ENCODE peak calls at places on chromosomes 13 and 19, in four cellular contexts. One of them, this sample, is unnamed.

GRCh38 chr19:13118424-13119193 is 545 bp downstream of the NACC1 start:
- DNase-seq in HL-60: peak
- DNase-seq in K562: peak
- DNase-seq in GM12878: no peak
- DNase-seq in this sample: peak

GRCh38 chr13:94246495-94246894 is 233.0 kb downstream of the DCT start:
- DNase-seq in HL-60: no peak
- DNase-seq in K562: no peak
- DNase-seq in GM12878: no peak
- DNase-seq in this sample: no peak

GRCh38 chr19:30689474-30689873 is 317.3 kb downstream of the ZNF536 start:
- DNase-seq in HL-60: no peak
- DNase-seq in K562: no peak
- DNase-seq in GM12878: no peak
- DNase-seq in this sample: no peak

GRCh38 chr19:40314646-40315045 is 29.5 kb upstream of the AKT2 start:
- DNase-seq in HL-60: peak
- DNase-seq in K562: no peak
- DNase-seq in GM12878: no peak
- DNase-seq in this sample: no peak

GRCh38 chr19:47493378-47494210 is 9.6 kb upstream of the KPTN start:
- DNase-seq in HL-60: no peak
- DNase-seq in K562: no peak
- DNase-seq in GM12878: no peak
- DNase-seq in this sample: no peak

GRCh38 chr19:44142014-44142523 is 715 bp downstream of the ZNF234 start:
- DNase-seq in HL-60: peak
- DNase-seq in K562: peak
- DNase-seq in GM12878: no peak
- DNase-seq in this sample: no peak

GRCh38 chr19:2887391-2887914 is 13.3 kb upstream of the ZNF57 start:
- DNase-seq in HL-60: peak
- DNase-seq in K562: peak
- DNase-seq in GM12878: no peak
- DNase-seq in this sample: no peak

GRCh38 chr19:34430738-34431625 is 2.8 kb downstream of the UBA2 start:
- DNase-seq in HL-60: peak
- DNase-seq in K562: peak
- DNase-seq in GM12878: no peak
- DNase-seq in this sample: peak

GRCh38 chr13:33937373-33938087 is 119.6 kb downstream of the RFC3 start:
- DNase-seq in HL-60: no peak
- DNase-seq in K562: no peak
- DNase-seq in GM12878: no peak
- DNase-seq in this sample: no peak

GRCh38 chr13:82467626-82468025 is 1414.6 kb downstream of the SLITRK1 start:
- DNase-seq in HL-60: no peak
- DNase-seq in K562: no peak
- DNase-seq in GM12878: no peak
- DNase-seq in this sample: no peak

GRCh38 chr19:45117167-45117594 is 24.2 kb downstream of the PPP1R37 start:
- DNase-seq in HL-60: no peak
- DNase-seq in K562: peak
- DNase-seq in GM12878: peak
- DNase-seq in this sample: peak

GRCh38 chr19:38478273-38478971 is 44.9 kb downstream of the RYR1 start:
- DNase-seq in HL-60: no peak
- DNase-seq in K562: peak
- DNase-seq in GM12878: no peak
- DNase-seq in this sample: no peak

GRCh38 chr13:109500146-109500773 is 286.1 kb downstream of the IRS2 start:
- DNase-seq in HL-60: no peak
- DNase-seq in K562: no peak
- DNase-seq in GM12878: no peak
- DNase-seq in this sample: no peak

GRCh38 chr19:55838906-55839305 is 2.6 kb downstream of the NLRP4 start:
- DNase-seq in HL-60: no peak
- DNase-seq in K562: no peak
- DNase-seq in GM12878: no peak
- DNase-seq in this sample: no peak

GRCh38 chr19:7940841-7941240 is 2.6 kb downstream of the TIMM44 start:
- DNase-seq in HL-60: no peak
- DNase-seq in K562: no peak
- DNase-seq in GM12878: no peak
- DNase-seq in this sample: no peak

GRCh38 chr19:12346896-12347295 is 13.5 kb upstream of the ZNF563 start:
- DNase-seq in HL-60: no peak
- DNase-seq in K562: no peak
- DNase-seq in GM12878: no peak
- DNase-seq in this sample: no peak

GRCh38 chr19:46748325-46749109 is 2.3 kb upstream of the STRN4 start:
- DNase-seq in HL-60: no peak
- DNase-seq in K562: peak
- DNase-seq in GM12878: no peak
- DNase-seq in this sample: no peak

GRCh38 chr13:52070929-52071523 is 46.5 kb downstream of the UTP14C start:
- DNase-seq in HL-60: no peak
- DNase-seq in K562: peak
- DNase-seq in GM12878: no peak
- DNase-seq in this sample: no peak

GRCh38 chr19:53506728-53507127 is 31.2 kb upstream of the ZNF331 start:
- DNase-seq in HL-60: no peak
- DNase-seq in K562: no peak
- DNase-seq in GM12878: no peak
- DNase-seq in this sample: no peak

GRCh38 chr19:34082289-34083077 is 89.8 kb upstream of the LSM14A start:
- DNase-seq in HL-60: no peak
- DNase-seq in K562: no peak
- DNase-seq in GM12878: no peak
- DNase-seq in this sample: no peak

GRCh38 chr19:51107406-51108065 is 673 bp downstream of the CTU1 start:
- DNase-seq in HL-60: no peak
- DNase-seq in K562: no peak
- DNase-seq in GM12878: no peak
- DNase-seq in this sample: no peak

GRCh38 chr13:84127597-84128128 is 245.4 kb upstream of the SLITRK1 start:
- DNase-seq in HL-60: no peak
- DNase-seq in K562: no peak
- DNase-seq in GM12878: no peak
- DNase-seq in this sample: no peak

DNA sequence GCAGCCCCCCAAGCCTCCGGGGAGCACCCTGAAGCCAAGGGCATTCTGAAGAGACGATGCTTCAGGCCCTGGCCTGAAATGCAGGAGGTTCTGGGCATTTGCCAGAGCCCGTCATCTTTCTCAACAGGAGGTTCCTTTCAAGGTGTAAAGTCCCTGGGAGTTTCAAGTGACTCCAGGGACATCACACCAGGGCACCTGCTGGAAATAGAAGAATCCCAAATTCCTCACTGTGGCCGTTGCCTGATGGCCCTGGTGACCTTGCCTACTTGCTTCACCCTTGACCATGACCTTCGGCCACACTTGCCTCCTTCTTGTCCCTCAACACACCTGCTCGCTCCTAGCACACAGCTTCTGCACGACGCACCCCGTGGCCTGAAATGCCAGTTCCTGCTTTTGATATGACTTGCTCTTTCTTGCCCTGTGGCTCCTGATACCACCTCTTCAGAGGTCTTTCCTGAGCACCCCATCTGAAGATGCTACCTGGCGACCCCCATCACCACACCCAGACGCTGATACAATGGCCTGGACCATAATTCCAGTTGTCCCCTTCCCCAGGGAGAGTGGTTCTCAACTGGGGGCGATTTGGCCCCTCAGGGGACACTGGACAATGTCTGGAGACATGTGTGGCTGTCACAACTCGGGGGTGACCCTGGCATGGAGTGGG is 3.5 kb downstream of the DPP9 start:
- DNase-seq in HL-60: no peak
- DNase-seq in K562: no peak
- DNase-seq in GM12878: no peak
- DNase-seq in this sample: no peak
- TF ChIP-seq SPI1 in HL-60: no peak
- TF ChIP-seq SPI1 in K562: no peak
- TF ChIP-seq SPI1 in GM12878: peak
- TF ChIP-seq SPI1 in this sample: no peak

GRCh38 chr19:1465191-1466016 is 13.6 kb downstream of the C19orf25 start:
- DNase-seq in HL-60: no peak
- DNase-seq in K562: no peak
- DNase-seq in GM12878: no peak
- DNase-seq in this sample: no peak
- TF ChIP-seq POLR2AphosphoS5 in HL-60: no peak
- TF ChIP-seq POLR2AphosphoS5 in K562: no peak
- TF ChIP-seq POLR2AphosphoS5 in GM12878: no peak
- TF ChIP-seq POLR2AphosphoS5 in this sample: no peak

GRCh38 chr19:49894011-49894664 is 2.5 kb downstream of the IL4I1 start:
- DNase-seq in HL-60: no peak
- DNase-seq in K562: no peak
- DNase-seq in GM12878: no peak
- DNase-seq in this sample: no peak

GRCh38 chr19:49893135-49893534 is 3.6 kb downstream of the IL4I1 start:
- DNase-seq in HL-60: no peak
- DNase-seq in K562: no peak
- DNase-seq in GM12878: no peak
- DNase-seq in this sample: no peak

GRCh38 chr19:49896863-49897621 is at the start of gene IL4I1:
- DNase-seq in HL-60: no peak
- DNase-seq in K562: no peak
- DNase-seq in GM12878: peak
- DNase-seq in this sample: peak

GRCh38 chr19:49895566-49896297 is 955 bp downstream of the IL4I1 start:
- DNase-seq in HL-60: no peak
- DNase-seq in K562: no peak
- DNase-seq in GM12878: no peak
- DNase-seq in this sample: peak

DNA sequence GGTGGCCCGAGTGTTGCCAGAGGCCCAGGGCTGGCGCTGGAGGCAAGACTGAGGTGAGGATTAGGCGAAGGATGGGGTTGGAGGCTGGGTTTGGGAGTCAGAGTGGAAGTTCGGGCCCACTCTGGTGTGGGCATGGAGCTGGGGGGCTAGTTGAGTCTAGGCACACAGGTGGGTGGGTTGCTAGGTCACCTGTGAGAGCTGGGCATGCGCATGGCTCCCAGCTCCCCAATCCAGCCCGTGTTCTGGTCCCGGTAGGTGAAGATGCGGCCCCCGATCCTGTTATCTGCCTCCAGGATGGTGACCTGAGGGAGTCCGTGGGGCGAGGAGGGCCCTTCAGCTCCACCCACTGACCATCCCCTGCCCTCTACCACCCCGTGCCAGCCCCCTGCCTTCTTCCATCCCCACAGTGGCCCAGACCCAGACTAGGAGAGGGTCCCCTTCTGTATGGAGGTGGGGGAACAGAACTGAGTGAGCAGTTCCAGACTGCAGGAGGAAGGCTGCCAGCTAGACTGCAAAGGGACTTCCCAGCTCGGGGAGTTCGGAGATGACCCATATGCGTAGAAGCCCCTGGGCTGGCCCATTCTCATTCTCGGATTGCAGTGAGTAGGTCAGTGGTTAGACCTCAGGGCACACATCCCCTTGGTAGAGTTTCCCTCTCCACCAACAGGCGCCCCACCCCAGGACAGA is 1.7 kb downstream of the IL4I1 start:
- DNase-seq in HL-60: no peak
- DNase-seq in K562: no peak
- DNase-seq in GM12878: no peak
- DNase-seq in this sample: peak
- TF ChIP-seq SPI1 in HL-60: no peak
- TF ChIP-seq SPI1 in K562: no peak
- TF ChIP-seq SPI1 in GM12878: peak
- TF ChIP-seq SPI1 in this sample: peak

GRCh38 chr13:40388617-40389016 is 277.8 kb downstream of the FOXO1 start:
- DNase-seq in HL-60: no peak
- DNase-seq in K562: no peak
- DNase-seq in GM12878: peak
- DNase-seq in this sample: peak
- TF ChIP-seq POLR2AphosphoS5 in HL-60: no peak
- TF ChIP-seq POLR2AphosphoS5 in K562: no peak
- TF ChIP-seq POLR2AphosphoS5 in GM12878: peak
- TF ChIP-seq POLR2AphosphoS5 in this sample: peak

This sample was measured in GM12891.